ENCODE peak calls at places on chromosomes 16 and 17, in five cellular contexts. One of them, this sample, is unnamed.

GRCh38 chr17:77253611-77254051 is 112.9 kb downstream of the SEC14L1 start:
- DNase-seq in adrenal gland: no peak
- DNase-seq in thyroid gland: no peak
- DNase-seq in IMR-90: peak; percentile 81
- DNase-seq in A549: no peak
- DNase-seq in this sample: no peak

GRCh38 chr17:76550712-76551615 is 11.1 kb downstream of the PRCD start:
- DNase-seq in IMR-90: peak; percentile 54
- DNase-seq in adrenal gland: no peak
- DNase-seq in thyroid gland: peak; percentile 68
- DNase-seq in A549: peak; percentile 75
- DNase-seq in this sample: no peak

GRCh38 chr17:13107726-13108235 is 90.0 kb upstream of the ELAC2 start:
- DNase-seq in thyroid gland: no peak
- DNase-seq in IMR-90: no peak
- DNase-seq in A549: no peak
- DNase-seq in adrenal gland: no peak
- DNase-seq in this sample: no peak

GRCh38 chr17:75643033-75644017 is 10.1 kb downstream of the SMIM5 start:
- DNase-seq in IMR-90: no peak
- DNase-seq in A549: no peak
- DNase-seq in adrenal gland: no peak
- DNase-seq in thyroid gland: peak; percentile 83
- DNase-seq in this sample: no peak

GRCh38 chr16:2160915-2161551 is 5.5 kb downstream of the TRAF7 start:
- DNase-seq in IMR-90: peak; percentile 69
- DNase-seq in A549: no peak
- DNase-seq in adrenal gland: no peak
- DNase-seq in thyroid gland: peak; percentile 20
- DNase-seq in this sample: peak; percentile 76

GRCh38 chr17:38628441-38628840 is 22.7 kb upstream of the SRCIN1 start:
- DNase-seq in adrenal gland: no peak
- DNase-seq in IMR-90: peak; percentile 6
- DNase-seq in A549: peak; percentile 87
- DNase-seq in thyroid gland: no peak
- DNase-seq in this sample: no peak

GRCh38 chr16:76970087-76970744 is 220.8 kb upstream of the MON1B start:
- DNase-seq in IMR-90: no peak
- DNase-seq in A549: peak; percentile 83
- DNase-seq in thyroid gland: no peak
- DNase-seq in adrenal gland: peak; percentile 28
- DNase-seq in this sample: no peak

GRCh38 chr17:57597531-57598453 is 147.3 kb downstream of the CCDC182 start:
- DNase-seq in A549: peak; percentile 82
- DNase-seq in IMR-90: peak; percentile 82
- DNase-seq in adrenal gland: peak; percentile 73
- DNase-seq in thyroid gland: peak; percentile 81
- DNase-seq in this sample: no peak

GRCh38 chr16:23572394-23572793 is 14.9 kb downstream of the UBFD1 start:
- DNase-seq in adrenal gland: no peak
- DNase-seq in A549: no peak
- DNase-seq in thyroid gland: no peak
- DNase-seq in IMR-90: no peak
- DNase-seq in this sample: no peak

GRCh38 chr17:29595107-29595942 is 2.4 kb downstream of the ANKRD13B start:
- DNase-seq in adrenal gland: no peak
- DNase-seq in IMR-90: peak; percentile 49
- DNase-seq in A549: no peak
- DNase-seq in thyroid gland: no peak
- DNase-seq in this sample: no peak

GRCh38 chr16:2497116-2497630 is 16.6 kb upstream of the ATP6V0C start:
- DNase-seq in thyroid gland: peak; percentile 42
- DNase-seq in adrenal gland: no peak
- DNase-seq in A549: no peak
- DNase-seq in IMR-90: no peak
- DNase-seq in this sample: peak; percentile 86

GRCh38 chr17:77802811-77803220 is 155.7 kb upstream of the TNRC6C start:
- DNase-seq in thyroid gland: peak; percentile 46
- DNase-seq in adrenal gland: peak; percentile 31
- DNase-seq in A549: no peak
- DNase-seq in IMR-90: peak; percentile 24
- DNase-seq in this sample: no peak

GRCh38 chr16:56295739-56296527 is 104.6 kb downstream of the GNAO1 start:
- DNase-seq in IMR-90: no peak
- DNase-seq in A549: no peak
- DNase-seq in adrenal gland: no peak
- DNase-seq in thyroid gland: no peak
- DNase-seq in this sample: no peak

GRCh38 chr17:47810901-47811635 is 10.5 kb downstream of the OSBPL7 start:
- DNase-seq in thyroid gland: peak; percentile 37
- DNase-seq in adrenal gland: no peak
- DNase-seq in A549: no peak
- DNase-seq in IMR-90: no peak
- DNase-seq in this sample: peak; percentile 42

GRCh38 chr17:42337442-42337841 is 49.1 kb downstream of the STAT5A start:
- DNase-seq in A549: no peak
- DNase-seq in thyroid gland: no peak
- DNase-seq in IMR-90: peak; percentile 81
- DNase-seq in adrenal gland: no peak
- DNase-seq in this sample: no peak

GRCh38 chr16:10521681-10522274 is 58.6 kb downstream of the EMP2 start:
- DNase-seq in A549: peak; percentile 69
- DNase-seq in adrenal gland: peak; percentile 74
- DNase-seq in thyroid gland: peak; percentile 69
- DNase-seq in IMR-90: peak; percentile 68
- DNase-seq in this sample: peak; percentile 77

GRCh38 chr17:42178817-42179216 is 2.1 kb downstream of the KCNH4 start:
- DNase-seq in thyroid gland: no peak
- DNase-seq in IMR-90: no peak
- DNase-seq in A549: no peak
- DNase-seq in adrenal gland: no peak
- DNase-seq in this sample: peak; percentile 50

GRCh38 chr17:66667491-66668030 is 167.4 kb upstream of the CACNG5 start:
- DNase-seq in IMR-90: no peak
- DNase-seq in A549: no peak
- DNase-seq in thyroid gland: no peak
- DNase-seq in adrenal gland: no peak
- DNase-seq in this sample: no peak

GRCh38 chr16:31143889-31144148 is 6.0 kb downstream of the PRSS36 start:
- DNase-seq in adrenal gland: no peak
- DNase-seq in thyroid gland: no peak
- DNase-seq in A549: no peak
- DNase-seq in IMR-90: no peak
- DNase-seq in this sample: no peak

GRCh38 chr16:81275795-81276194 is 37.3 kb downstream of the BCO1 start:
- DNase-seq in adrenal gland: no peak
- DNase-seq in A549: no peak
- DNase-seq in IMR-90: no peak
- DNase-seq in thyroid gland: no peak
- DNase-seq in this sample: no peak

GRCh38 chr16:24515186-24515585 is 24.2 kb upstream of the RBBP6 start:
- DNase-seq in thyroid gland: peak; percentile 72
- DNase-seq in A549: no peak
- DNase-seq in adrenal gland: no peak
- DNase-seq in IMR-90: no peak
- DNase-seq in this sample: no peak

GRCh38 chr17:205176-205538 is 23.7 kb upstream of the DOC2B start:
- DNase-seq in A549: peak; percentile 45
- DNase-seq in thyroid gland: no peak
- DNase-seq in adrenal gland: no peak
- DNase-seq in IMR-90: no peak
- DNase-seq in this sample: no peak

GRCh38 chr16:21186326-21186691 is 25.1 kb downstream of the ZP2 start:
- DNase-seq in thyroid gland: no peak
- DNase-seq in IMR-90: peak; percentile 23
- DNase-seq in adrenal gland: no peak
- DNase-seq in A549: no peak
- DNase-seq in this sample: no peak

GRCh38 chr17:57927048-57927723 is 28.0 kb downstream of the CUEDC1 start:
- DNase-seq in IMR-90: peak; percentile 82
- DNase-seq in A549: no peak
- DNase-seq in thyroid gland: peak; percentile 88
- DNase-seq in adrenal gland: no peak
- DNase-seq in this sample: no peak

GRCh38 chr17:4204190-4204589 is 59.6 kb downstream of the ANKFY1 start:
- DNase-seq in IMR-90: peak; percentile 72
- DNase-seq in thyroid gland: no peak
- DNase-seq in adrenal gland: no peak
- DNase-seq in A549: no peak
- DNase-seq in this sample: no peak

GRCh38 chr17:41504126-41504977 is 1.1 kb downstream of the KRT13 start:
- DNase-seq in adrenal gland: no peak
- DNase-seq in thyroid gland: peak; percentile 55
- DNase-seq in A549: no peak
- DNase-seq in IMR-90: peak; percentile 69
- DNase-seq in this sample: no peak

GRCh38 chr17:44123356-44124117 is at the start of gene HDAC5:
- DNase-seq in A549: peak; percentile 96
- DNase-seq in IMR-90: peak; percentile 91
- DNase-seq in thyroid gland: peak; percentile 97
- DNase-seq in adrenal gland: peak; percentile 96
- DNase-seq in this sample: peak; percentile 98
- TF ChIP-seq POLR2A in A549: peak; percentile 60
- TF ChIP-seq POLR2A in IMR-90: peak; percentile 26
- TF ChIP-seq POLR2A in thyroid gland: no peak
- TF ChIP-seq POLR2A in adrenal gland: peak; percentile 87
- TF ChIP-seq POLR2A in this sample: peak; percentile 32

DNA sequence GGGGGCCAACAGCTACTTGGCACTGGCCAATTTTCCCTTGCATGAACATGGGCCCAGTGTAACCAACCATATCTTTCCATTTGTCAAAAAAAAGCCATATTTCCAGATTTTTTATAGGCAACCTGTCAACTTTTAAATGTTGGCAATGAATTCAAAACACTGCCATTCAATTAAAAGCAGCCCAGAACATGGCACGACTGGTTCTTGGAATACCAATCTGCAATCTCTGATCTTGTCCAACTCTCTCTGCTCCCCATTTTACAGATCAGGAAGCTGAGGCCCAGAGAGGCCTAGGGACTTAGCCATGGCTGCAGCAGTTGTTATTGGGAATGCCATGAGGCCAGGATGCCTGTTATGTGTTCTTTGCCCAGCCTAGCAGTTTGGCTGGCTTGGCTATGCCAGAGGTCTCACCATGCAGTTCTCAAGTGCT is 8.9 kb upstream of the MEOX1 start:
- DNase-seq in adrenal gland: no peak
- DNase-seq in A549: no peak
- DNase-seq in IMR-90: no peak
- DNase-seq in thyroid gland: no peak
- DNase-seq in this sample: no peak
- H3K4me3 ChIP-seq in adrenal gland: no peak overlapping the region
- H3K4me3 ChIP-seq in A549: no peak overlapping the region
- H3K4me3 ChIP-seq in IMR-90: no peak overlapping the region
- H3K4me3 ChIP-seq in thyroid gland: no peak overlapping the region
- H3K4me3 ChIP-seq in this sample: no peak overlapping the region

GRCh38 chr16:35182043-35182677 is 1722.7 kb downstream of the TP53TG3F start:
- DNase-seq in IMR-90: no peak
- DNase-seq in adrenal gland: no peak
- DNase-seq in thyroid gland: no peak
- DNase-seq in A549: no peak
- DNase-seq in this sample: no peak
- H3K9me3 ChIP-seq in IMR-90: peaks cover 30% of the 10 kb centered on the region
- H3K9me3 ChIP-seq in adrenal gland: no peaks in the 10 kb centered on the region
- H3K9me3 ChIP-seq in thyroid gland: no peaks in the 10 kb centered on the region
- H3K9me3 ChIP-seq in A549: no peaks in the 10 kb centered on the region
- H3K9me3 ChIP-seq in this sample: no peaks in the 10 kb centered on the region

GRCh38 chr17:80035937-80036714 is at the start of gene CCDC40:
- DNase-seq in adrenal gland: peak; percentile 85
- DNase-seq in IMR-90: peak; percentile 59
- DNase-seq in A549: peak; percentile 84
- DNase-seq in thyroid gland: peak; percentile 86
- DNase-seq in this sample: peak; percentile 91
- TF ChIP-seq POLR2A in adrenal gland: peak; percentile 69
- TF ChIP-seq POLR2A in IMR-90: peak; percentile 86
- TF ChIP-seq POLR2A in A549: peak; percentile 81
- TF ChIP-seq POLR2A in thyroid gland: peak; percentile 56
- TF ChIP-seq POLR2A in this sample: peak; percentile 50

GRCh38 chr16:58333937-58334336 is 39.1 kb upstream of the PRSS54 start:
- DNase-seq in adrenal gland: no peak
- DNase-seq in A549: no peak
- DNase-seq in IMR-90: no peak
- DNase-seq in thyroid gland: peak; percentile 17
- DNase-seq in this sample: no peak

GRCh38 chr16:58339452-58339938 is 44.7 kb upstream of the PRSS54 start:
- DNase-seq in adrenal gland: no peak
- DNase-seq in thyroid gland: no peak
- DNase-seq in IMR-90: no peak
- DNase-seq in A549: peak; percentile 58
- DNase-seq in this sample: no peak

GRCh38 chr16:58336332-58337089 is 41.7 kb upstream of the PRSS54 start:
- DNase-seq in IMR-90: peak; percentile 61
- DNase-seq in A549: peak; percentile 77
- DNase-seq in adrenal gland: peak; percentile 85
- DNase-seq in thyroid gland: peak; percentile 85
- DNase-seq in this sample: peak; percentile 72

GRCh38 chr16:58338205-58338604 is 43.4 kb upstream of the PRSS54 start:
- DNase-seq in thyroid gland: no peak
- DNase-seq in A549: no peak
- DNase-seq in IMR-90: no peak
- DNase-seq in adrenal gland: no peak
- DNase-seq in this sample: no peak

DNA sequence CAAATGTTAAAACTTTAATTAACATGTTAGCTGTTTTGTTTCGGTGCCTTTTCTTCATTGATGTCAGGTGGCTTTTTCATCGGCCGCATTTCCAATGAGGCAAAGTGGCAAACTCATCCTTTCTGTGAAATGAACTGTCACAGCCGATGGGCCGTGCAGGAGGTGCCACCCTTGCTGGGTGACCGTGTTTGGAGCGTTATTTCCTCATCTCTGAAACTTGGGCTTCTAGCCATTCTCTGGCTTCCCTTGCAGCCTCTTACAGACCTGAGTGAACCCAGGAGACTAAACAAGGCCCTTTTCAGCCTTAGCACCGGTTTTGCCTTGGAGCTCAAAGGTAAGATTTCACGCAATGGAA is 42.2 kb upstream of the PRSS54 start:
- DNase-seq in adrenal gland: no peak
- DNase-seq in A549: no peak
- DNase-seq in thyroid gland: peak; percentile 19
- DNase-seq in IMR-90: no peak
- DNase-seq in this sample: no peak
- H3K4me3 ChIP-seq in adrenal gland: peak overlapping the region; percentile 32
- H3K4me3 ChIP-seq in A549: peak overlapping the region; percentile 21
- H3K4me3 ChIP-seq in thyroid gland: no peak overlapping the region
- H3K4me3 ChIP-seq in IMR-90: no peak overlapping the region
- H3K4me3 ChIP-seq in this sample: peak overlapping the region; percentile 34

GRCh38 chr16:13612623-13613022 is 307.3 kb upstream of the ERCC4 start:
- DNase-seq in thyroid gland: no peak
- DNase-seq in IMR-90: no peak
- DNase-seq in adrenal gland: no peak
- DNase-seq in A549: no peak
- DNase-seq in this sample: no peak

GRCh38 chr16:13611596-13611995 is 308.4 kb upstream of the ERCC4 start:
- DNase-seq in thyroid gland: no peak
- DNase-seq in adrenal gland: no peak
- DNase-seq in A549: no peak
- DNase-seq in IMR-90: no peak
- DNase-seq in this sample: no peak

GRCh38 chr16:13606804-13607203 is 313.1 kb upstream of the ERCC4 start:
- DNase-seq in A549: no peak
- DNase-seq in thyroid gland: no peak
- DNase-seq in adrenal gland: no peak
- DNase-seq in IMR-90: no peak
- DNase-seq in this sample: no peak

GRCh38 chr16:13607289-13607688 is 312.7 kb upstream of the ERCC4 start:
- DNase-seq in IMR-90: no peak
- DNase-seq in adrenal gland: no peak
- DNase-seq in A549: no peak
- DNase-seq in thyroid gland: no peak
- DNase-seq in this sample: no peak
- H3K9me3 ChIP-seq in IMR-90: peaks cover 9% of the 10 kb centered on the region
- H3K9me3 ChIP-seq in adrenal gland: no peaks in the 10 kb centered on the region
- H3K9me3 ChIP-seq in A549: no peaks in the 10 kb centered on the region
- H3K9me3 ChIP-seq in thyroid gland: no peaks in the 10 kb centered on the region
- H3K9me3 ChIP-seq in this sample: no peaks in the 10 kb centered on the region

This sample was measured in right lobe of liver.